ENCODE peak calls at places on chromosomes 5 and 9, in six cellular contexts. W, E, M, N, P and V are unnamed samples.

GRCh38 chr5:176817864-176818377 is 7.6 kb downstream of the UNC5A start:
- DNase-seq in W (no peak), E (no peak), M (no peak), N (no peak), P (no peak), V (peak)

GRCh38 chr9:137045294-137046093 is 483 bp downstream of the NPDC1 start:
- DNase-seq in W (no peak), E (no peak), M (no peak), N (no peak), P (no peak), V (no peak)

GRCh38 chr5:172768573-172769323 is 2.2 kb downstream of the DUSP1 start:
- DNase-seq in W (no peak), E (no peak), M (no peak), N (peak), P (no peak), V (no peak)

GRCh38 chr9:96253059-96253696 is 48.8 kb downstream of the HSD17B3 start:
- DNase-seq in W (no peak), E (no peak), M (no peak), N (no peak), P (no peak), V (no peak)

GRCh38 chr9:121765021-121765950 is 113.9 kb downstream of the DAB2IP start:
- DNase-seq in W (no peak), E (no peak), M (no peak), N (no peak), P (no peak), V (no peak)

GRCh38 chr5:169009171-169009570 is 291.8 kb downstream of the SLIT3 start:
- DNase-seq in W (no peak), E (no peak), M (no peak), N (no peak), P (no peak), V (no peak)

GRCh38 chr5:91144491-91145232 is 238.5 kb downstream of the ARRDC3 start:
- DNase-seq in W (no peak), E (no peak), M (no peak), N (no peak), P (no peak), V (no peak)

GRCh38 chr5:31854181-31854624 is 215.3 kb downstream of the PDZD2 start:
- DNase-seq in W (peak), E (no peak), M (no peak), N (peak), P (no peak), V (no peak)

GRCh38 chr5:151592855-151593408 is 1.8 kb upstream of the FAT2 start:
- DNase-seq in W (no peak), E (no peak), M (no peak), N (no peak), P (no peak), V (no peak)

GRCh38 chr9:34451545-34451944 is 6.8 kb downstream of the FAM219A start:
- DNase-seq in W (no peak), E (peak), M (no peak), N (no peak), P (no peak), V (no peak)

GRCh38 chr5:56900395-56900794 is 9.0 kb upstream of the SETD9 start:
- DNase-seq in W (no peak), E (no peak), M (no peak), N (no peak), P (no peak), V (no peak)

GRCh38 chr5:43389679-43390329 is 22.4 kb downstream of the CCL28 start:
- DNase-seq in W (peak), E (peak), M (no peak), N (peak), P (peak), V (peak)

GRCh38 chr9:133639613-133640012 is 3.5 kb downstream of the DBH start:
- DNase-seq in W (no peak), E (no peak), M (no peak), N (no peak), P (no peak), V (no peak)

GRCh38 chr9:91164724-91165520 is 196.8 kb downstream of the AUH start:
- DNase-seq in W (no peak), E (peak), M (no peak), N (peak), P (peak), V (no peak)

GRCh38 chr9:83041771-83042170 is 21.2 kb downstream of the RASEF start:
- DNase-seq in W (no peak), E (no peak), M (no peak), N (no peak), P (no peak), V (peak)